ENCODE peak calls at places on chromosomes 2 and 18, in nine cellular contexts. R, U, A, I, E, L, Y, C and M are unnamed samples.

GRCh38 chr2:72815655-72816268 is 10.1 kb downstream of the EXOC6B start:
- DNase-seq in R (no peak), U (no peak), A (peak; percentile 25), I (peak; percentile 87), E (no peak), L (peak; percentile 56), Y (no peak), C (no peak), M (no peak)

GRCh38 chr2:241867776-241868420 is 1.6 kb upstream of the RTP5 start:
- DNase-seq in R (no peak), U (no peak), A (no peak), I (no peak), E (peak; percentile 44), L (peak; percentile 6), Y (no peak), C (no peak), M (no peak)

GRCh38 chr2:211709394-211709793 is 829.2 kb downstream of the ERBB4 start:
- DNase-seq in R (no peak), U (no peak), A (no peak), I (no peak), E (no peak), L (no peak), Y (no peak), C (no peak), M (no peak)

GRCh38 chr2:30601375-30601774 is 154.3 kb downstream of the LCLAT1 start:
- DNase-seq in R (no peak), U (no peak), A (no peak), I (no peak), E (no peak), L (no peak), Y (no peak), C (no peak), M (no peak)

GRCh38 chr2:183868153-183868552 is 730.2 kb upstream of the ZNF804A start:
- DNase-seq in R (no peak), U (no peak), A (no peak), I (no peak), E (no peak), L (no peak), Y (no peak), C (no peak), M (no peak)

GRCh38 chr2:117853316-117853715 is 38.8 kb downstream of the DDX18 start:
- DNase-seq in R (no peak), U (no peak), A (no peak), I (no peak), E (no peak), L (no peak), Y (no peak), C (no peak), M (no peak)

GRCh38 chr2:212863185-212863588 is 288.2 kb downstream of the IKZF2 start:
- DNase-seq in R (no peak), U (peak; percentile 77), A (no peak), I (peak; percentile 59), E (peak; percentile 33), L (peak; percentile 6), Y (peak; percentile 47), C (no peak), M (no peak)

GRCh38 chr2:177881001-177881748 is 191.4 kb downstream of the PDE11A start:
- DNase-seq in R (no peak), U (no peak), A (no peak), I (no peak), E (no peak), L (no peak), Y (no peak), C (no peak), M (no peak)

GRCh38 chr2:105327690-105328089 is 1.8 kb downstream of the TGFBRAP1 start:
- DNase-seq in R (no peak), U (no peak), A (no peak), I (no peak), E (no peak), L (no peak), Y (no peak), C (no peak), M (no peak)

GRCh38 chr2:105329197-105329554 is 359 bp downstream of the TGFBRAP1 start:
- DNase-seq in R (no peak), U (peak; percentile 35), A (no peak), I (no peak), E (no peak), L (peak; percentile 23), Y (no peak), C (no peak), M (no peak)

GRCh38 chr2:105330681-105331375 is 1.3 kb upstream of the TGFBRAP1 start:
- DNase-seq in R (no peak), U (no peak), A (no peak), I (no peak), E (no peak), L (no peak), Y (no peak), C (no peak), M (no peak)

GRCh38 chr2:105328281-105329196 is 996 bp downstream of the TGFBRAP1 start:
- DNase-seq in R (no peak), U (peak; percentile 36), A (peak; percentile 50), I (peak; percentile 20), E (peak; percentile 43), L (peak; percentile 37), Y (no peak), C (no peak), M (peak; percentile 35)

DNA sequence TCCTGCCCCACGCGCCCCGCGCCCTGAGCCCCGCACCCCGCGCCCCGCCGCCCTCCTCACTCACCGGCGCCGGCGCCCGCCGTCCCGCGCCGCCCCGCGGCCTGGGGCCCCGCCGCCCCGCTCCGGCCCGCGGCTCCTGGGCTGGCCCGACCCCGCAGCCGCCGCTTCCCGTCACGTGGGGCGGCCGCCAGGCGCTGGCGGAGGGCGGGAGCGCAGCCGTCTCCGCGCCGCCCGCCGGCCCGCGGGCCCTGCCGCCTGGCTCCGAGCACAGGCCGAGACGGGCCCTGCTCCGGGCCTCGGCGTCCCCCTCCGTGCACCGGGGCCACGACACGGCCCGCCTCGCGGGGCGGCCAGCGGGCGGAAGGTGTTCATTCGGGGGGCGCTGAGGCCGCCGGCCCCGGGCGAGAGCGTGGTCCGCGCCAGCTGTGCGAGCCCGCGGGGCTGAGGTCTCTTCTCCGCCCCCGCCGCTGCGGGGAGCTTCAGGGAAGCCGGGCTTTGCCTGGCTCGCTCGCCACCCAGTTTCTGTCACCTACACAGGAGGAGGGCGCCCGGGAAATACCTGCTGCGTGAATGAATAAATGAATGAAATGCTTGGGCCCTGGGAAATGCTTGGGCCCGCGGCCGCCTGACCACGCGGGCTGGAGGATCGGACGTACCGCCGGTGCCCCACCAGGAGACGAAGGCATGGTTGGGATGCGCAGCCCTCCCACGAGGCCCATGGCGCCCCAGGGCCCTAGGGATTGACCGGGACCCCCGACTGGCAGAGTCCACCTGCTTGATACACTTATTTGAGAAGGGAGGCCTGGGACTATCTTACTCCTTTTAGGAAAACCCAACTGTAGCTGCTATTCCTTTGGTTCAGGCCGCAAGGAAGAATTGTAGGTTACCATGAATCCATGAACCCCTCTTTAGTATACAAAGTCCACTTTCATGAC is at the start of gene TGFBRAP1:
- DNase-seq in R (peak; percentile 50), U (peak; percentile 37), A (peak; percentile 42), I (peak; percentile 60), E (peak; percentile 71), L (peak; percentile 49), Y (no peak), C (no peak), M (no peak)
- TF ChIP-seq POLR2A in R (peak; percentile 70), U (no peak), A (peak; percentile 55), I (peak; percentile 73), E (no peak), L (peak; percentile 56), Y (no peak), C (no peak), M (no peak)

GRCh38 chr2:238203973-238204683 is 633 bp upstream of the ILKAP start:
- DNase-seq in R (no peak), U (no peak), A (no peak), I (no peak), E (no peak), L (no peak), Y (no peak), C (no peak), M (no peak)

GRCh38 chr2:238202326-238203103 is 980 bp downstream of the ILKAP start:
- DNase-seq in R (no peak), U (no peak), A (peak; percentile 18), I (no peak), E (no peak), L (no peak), Y (no peak), C (no peak), M (peak; percentile 75)

GRCh38 chr2:238207006-238207405 is 3.5 kb upstream of the ILKAP start:
- DNase-seq in R (no peak), U (no peak), A (no peak), I (no peak), E (no peak), L (no peak), Y (no peak), C (no peak), M (no peak)

GRCh38 chr2:238203104-238203972 is at the start of gene ILKAP:
- DNase-seq in R (peak; percentile 99), U (peak; percentile 87), A (peak; percentile 71), I (peak; percentile 81), E (peak; percentile 93), L (peak; percentile 92), Y (peak; percentile 22), C (no peak), M (peak; percentile 97)
- TF ChIP-seq POLR2A in R (peak; percentile 86), U (peak; percentile 11), A (peak; percentile 78), I (peak; percentile 70), E (no peak), L (peak; percentile 83), Y (peak; percentile 73), C (peak; percentile 18), M (no peak)

DNA sequence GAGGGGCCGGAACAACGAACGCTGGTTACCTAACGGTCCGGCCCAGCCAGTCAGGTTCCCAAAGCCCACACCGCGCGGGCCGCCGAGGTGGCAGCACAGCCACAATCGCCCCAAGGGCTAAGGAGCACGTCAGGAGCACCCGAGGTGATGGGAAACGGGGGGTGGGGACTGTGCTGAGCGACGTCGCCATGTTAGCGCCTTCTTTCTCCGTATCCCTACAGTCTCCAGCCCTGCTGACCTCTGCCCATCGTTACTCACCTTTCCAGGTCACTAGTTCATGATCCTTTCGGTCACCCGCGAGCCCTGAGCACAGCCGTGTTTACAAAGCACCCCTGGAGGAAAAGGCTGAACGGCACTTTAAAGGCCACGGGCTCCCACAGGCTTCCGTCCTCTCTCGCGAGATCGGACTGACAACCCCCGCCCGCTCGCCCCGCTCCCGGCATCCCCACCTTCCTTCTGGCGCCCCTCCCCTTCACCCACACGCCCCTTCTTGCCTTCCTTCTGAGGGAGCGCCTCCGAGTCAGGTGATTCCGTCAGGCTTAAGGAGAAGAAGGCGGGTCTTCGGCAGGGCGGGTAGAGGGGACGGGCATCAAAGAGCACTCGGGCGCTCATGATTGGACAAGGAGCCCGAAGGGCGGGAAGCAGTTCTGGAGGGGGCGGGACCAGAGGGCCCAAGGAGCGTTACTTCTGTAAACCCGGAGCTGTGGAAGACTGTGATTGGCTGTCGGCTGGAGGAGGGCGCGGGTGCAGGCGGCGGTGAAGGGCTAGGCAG is at the start of gene ATF2:
- DNase-seq in R (peak; percentile 79), U (peak; percentile 100), A (peak; percentile 100), I (peak; percentile 100), E (peak; percentile 97), L (peak; percentile 100), Y (peak; percentile 99), C (peak; percentile 100), M (peak; percentile 99)
- TF ChIP-seq POLR2A in R (peak; percentile 65), U (no peak), A (peak; percentile 77), I (peak; percentile 62), E (no peak), L (peak; percentile 46), Y (no peak), C (peak; percentile 24), M (no peak)

GRCh38 chr18:33114749-33115148 is 325.8 kb downstream of the CCDC178 start:
- DNase-seq in R (no peak), U (no peak), A (no peak), I (no peak), E (no peak), L (no peak), Y (no peak), C (no peak), M (no peak)

GRCh38 chr18:33113421-33113820 is 327.1 kb downstream of the CCDC178 start:
- DNase-seq in R (no peak), U (no peak), A (no peak), I (no peak), E (no peak), L (no peak), Y (no peak), C (no peak), M (no peak)

GRCh38 chr18:33115917-33116316 is 324.6 kb downstream of the CCDC178 start:
- DNase-seq in R (no peak), U (no peak), A (no peak), I (no peak), E (no peak), L (no peak), Y (no peak), C (no peak), M (no peak)

GRCh38 chr18:33115476-33115875 is 325.0 kb downstream of the CCDC178 start:
- DNase-seq in R (no peak), U (no peak), A (no peak), I (no peak), E (no peak), L (no peak), Y (no peak), C (no peak), M (no peak)

GRCh38 chr18:33116376-33116775 is 324.1 kb downstream of the CCDC178 start:
- DNase-seq in R (no peak), U (no peak), A (no peak), I (peak; percentile 3), E (peak; percentile 65), L (no peak), Y (no peak), C (no peak), M (no peak)
- TF ChIP-seq POLR2A in R (no peak), U (no peak), A (no peak), I (no peak), E (no peak), L (no peak), Y (no peak), C (no peak), M (no peak)